ENCODE peak calls at places on chromosomes 16 and 17, in ten cellular contexts. A is midbrain; R is bronchial epithelial cell; M is WTC11; Q is NCI-H1930; V is MCF 10A; D is activated T-helper 1 cell treated with anti-CD3 and anti-CD28 coated beads, Interleukin-12 subunit alpha, Interleukin-12 subunit beta, Interleukin-2, Interleukin-4 antibody, amounts not matched to agents 30 ng/mL and 10 ng/mL and 1 ng/mL, durations not matched to agents 14 hours and 24 hours and 36 hours; P is activated CD4-positive, CD25-positive, alpha-beta regulatory T cell treated with anti-CD3 and anti-CD28 coated beads, Interleukin-2, amount 50 U/mL, for 16 hours; T is non-pigmented ciliary epithelial cell; B is activated T-cell treated with anti-CD3 and anti-CD28 coated beads, Interleukin-2, amount 50 U/mL, for 24 hours. H is an unnamed sample.

GRCh38 chr16:23119570-23119969 is 29.7 kb downstream of the USP31 start:
- DNase-seq in A (no peak), R (peak), M (no peak), Q (no peak), V (peak), D (no peak), P (no peak), T (peak), B (no peak), H (no peak)

GRCh38 chr16:67028167-67028554 is 788 bp upstream of the CBFB start:
- DNase-seq in A (no peak), R (no peak), M (no peak), Q (no peak), V (no peak), D (no peak), P (no peak), T (no peak), B (no peak), H (no peak)

GRCh38 chr17:74386397-74386796 is 19.1 kb downstream of the GPR142 start:
- DNase-seq in A (no peak), R (no peak), M (no peak), Q (no peak), V (no peak), D (no peak), P (no peak), T (no peak), B (no peak), H (no peak)

GRCh38 chr16:54178491-54178976 is 108.1 kb downstream of the IRX3 start:
- DNase-seq in A (no peak), R (no peak), M (no peak), Q (no peak), V (no peak), D (no peak), P (no peak), T (no peak), B (no peak), H (no peak)

GRCh38 chr17:21371511-21372081 is 4.6 kb upstream of the KCNJ12 start:
- DNase-seq in A (no peak), R (no peak), M (no peak), Q (no peak), V (no peak), D (no peak), P (no peak), T (no peak), B (no peak), H (no peak)

GRCh38 chr17:82349287-82349701 is 9.8 kb upstream of the TEX19 start:
- DNase-seq in A (no peak), R (no peak), M (no peak), Q (no peak), V (no peak), D (no peak), P (no peak), T (no peak), B (no peak), H (no peak)

GRCh38 chr17:45948881-45949624 is 50.0 kb upstream of the STH start:
- DNase-seq in A (peak), R (peak), M (peak), Q (no peak), V (peak), D (peak), P (peak), T (peak), B (peak), H (peak)

GRCh38 chr17:32125848-32126153 is 16.5 kb upstream of the RHOT1 start:
- DNase-seq in A (no peak), R (no peak), M (no peak), Q (no peak), V (no peak), D (no peak), P (no peak), T (no peak), B (no peak), H (no peak)

GRCh38 chr17:31509805-31510177 is 118.3 kb downstream of the RAB11FIP4 start:
- DNase-seq in A (no peak), R (no peak), M (no peak), Q (no peak), V (no peak), D (no peak), P (no peak), T (no peak), B (no peak), H (no peak)

GRCh38 chr17:57895382-57896060 is 45.7 kb upstream of the MRPS23 start:
- DNase-seq in A (no peak), R (no peak), M (no peak), Q (no peak), V (no peak), D (no peak), P (no peak), T (no peak), B (no peak), H (no peak)

GRCh38 chr16:57675752-57676623 is 7.9 kb downstream of the ADGRG3 start:
- DNase-seq in A (no peak), R (peak), M (peak), Q (no peak), V (peak), D (no peak), P (no peak), T (no peak), B (no peak), H (no peak)

GRCh38 chr16:67014641-67015315 is 14.2 kb upstream of the CBFB start:
- DNase-seq in A (no peak), R (no peak), M (no peak), Q (no peak), V (no peak), D (no peak), P (no peak), T (no peak), B (no peak), H (no peak)

GRCh38 chr17:3983945-3984484 is 19.8 kb upstream of the ATP2A3 start:
- DNase-seq in A (no peak), R (no peak), M (no peak), Q (no peak), V (no peak), D (no peak), P (no peak), T (no peak), B (no peak), H (no peak)

GRCh38 chr16:51153275-51153991 is 2.4 kb upstream of the SALL1 start:
- DNase-seq in A (peak), R (no peak), M (peak), Q (no peak), V (no peak), D (no peak), P (no peak), T (no peak), B (no peak), H (no peak)

GRCh38 chr17:15361151-15361550 is 19.8 kb upstream of the TEKT3 start:
- DNase-seq in A (no peak), R (no peak), M (no peak), Q (no peak), V (no peak), D (no peak), P (no peak), T (no peak), B (no peak), H (no peak)

GRCh38 chr16:27690604-27691003 is 140.7 kb downstream of the KATNIP start:
- DNase-seq in A (peak), R (no peak), M (peak), Q (no peak), V (peak), D (peak), P (no peak), T (no peak), B (no peak), H (no peak)

GRCh38 chr17:79793924-79794304 is 3.0 kb downstream of the CBX8 start:
- DNase-seq in A (no peak), R (no peak), M (peak), Q (no peak), V (no peak), D (no peak), P (no peak), T (no peak), B (no peak), H (no peak)

GRCh38 chr16:48681520-48681919 is 71.5 kb upstream of the N4BP1 start:
- DNase-seq in A (no peak), R (no peak), M (no peak), Q (no peak), V (no peak), D (no peak), P (no peak), T (no peak), B (no peak), H (no peak)

GRCh38 chr17:27294689-27295630 is 1.0 kb downstream of the WSB1 start:
- DNase-seq in A (peak), R (peak), M (no peak), Q (no peak), V (peak), D (peak), P (peak), T (peak), B (peak), H (peak)

GRCh38 chr17:4998666-4999428 is 1.1 kb downstream of the KIF1C start:
- DNase-seq in A (no peak), R (no peak), M (peak), Q (no peak), V (no peak), D (no peak), P (no peak), T (no peak), B (peak), H (peak)

GRCh38 chr17:72710185-72710584 is 382.3 kb downstream of the SLC39A11 start:
- DNase-seq in A (no peak), R (peak), M (no peak), Q (no peak), V (peak), D (no peak), P (no peak), T (no peak), B (no peak), H (peak)

GRCh38 chr17:19766421-19767270 is 18.5 kb upstream of the ALDH3A1 start:
- DNase-seq in A (peak), R (no peak), M (peak), Q (peak), V (peak), D (peak), P (peak), T (no peak), B (peak), H (peak)

GRCh38 chr17:40518401-40519088 is 17.1 kb upstream of the TNS4 start:
- DNase-seq in A (no peak), R (peak), M (no peak), Q (no peak), V (peak), D (no peak), P (no peak), T (no peak), B (peak), H (peak)

GRCh38 chr17:67980456-67980855 is 15.8 kb downstream of the C17orf58 start:
- DNase-seq in A (no peak), R (no peak), M (no peak), Q (no peak), V (no peak), D (no peak), P (no peak), T (no peak), B (peak), H (no peak)

GRCh38 chr16:15778999-15779614 is 77.7 kb downstream of the MYH11 start:
- DNase-seq in A (no peak), R (no peak), M (no peak), Q (no peak), V (no peak), D (no peak), P (no peak), T (no peak), B (no peak), H (no peak)